ENCODE peak calls at places on chromosomes 5 and 9, in nine cellular contexts. J, I, G, E, Q, A, V, H and X are unnamed samples.

GRCh38 chr5:179345429-179346321 is at the start of gene ADAMTS2:
- DNase-seq in Q (no peak), G (peak; percentile 30), I (peak; percentile 73), A (no peak), J (no peak), V (peak; percentile 73), H (peak; percentile 57), E (peak; percentile 57), X (no peak)

GRCh38 chr9:3181049-3181953 is 337.4 kb upstream of the PUM3 start:
- DNase-seq in E (peak; percentile 32), I (no peak), J (peak; percentile 13), A (peak; percentile 8), G (peak; percentile 67), Q (peak; percentile 24), V (peak; percentile 84), H (no peak), X (no peak)

GRCh38 chr9:78552802-78553201 is 255.9 kb downstream of the PSAT1 start:
- DNase-seq in G (no peak), V (no peak), H (no peak), A (no peak), E (no peak), J (no peak), Q (no peak), I (no peak), X (no peak)

GRCh38 chr9:129496187-129497063 is 124.5 kb downstream of the C9orf50 start:
- DNase-seq in G (peak; percentile 95), A (peak; percentile 83), Q (peak; percentile 95), V (peak; percentile 98), H (peak; percentile 93), E (peak; percentile 94), J (peak; percentile 57), I (peak; percentile 93), X (peak; percentile 95)

GRCh38 chr9:36163049-36163839 is 5.9 kb upstream of the CCIN start:
- DNase-seq in A (no peak), E (no peak), H (no peak), G (peak; percentile 79), I (no peak), V (peak; percentile 98), J (no peak), Q (no peak), X (no peak)

GRCh38 chr5:110346893-110347358 is 379.5 kb downstream of the TMEM232 start:
- DNase-seq in I (no peak), Q (no peak), H (no peak), V (no peak), G (no peak), A (no peak), J (no peak), E (no peak), X (no peak)

GRCh38 chr9:6630502-6631206 is 14.9 kb downstream of the GLDC start:
- DNase-seq in V (no peak), G (no peak), J (no peak), I (peak; percentile 82), A (no peak), E (no peak), H (peak; percentile 59), Q (no peak), X (no peak)

GRCh38 chr9:124366476-124367220 is 48.6 kb downstream of the PSMB7 start:
- DNase-seq in I (no peak), V (no peak), A (no peak), Q (no peak), H (no peak), G (no peak), E (no peak), J (no peak), X (no peak)

GRCh38 chr5:93415819-93416218 is 165.2 kb downstream of the NR2F1-AS1 start:
- DNase-seq in A (no peak), J (no peak), E (no peak), Q (no peak), H (no peak), V (no peak), G (no peak), I (no peak), X (no peak)

GRCh38 chr9:128841704-128842492 is 12.3 kb upstream of the SPOUT1 start:
- DNase-seq in E (no peak), G (no peak), Q (no peak), I (peak; percentile 11), J (no peak), H (no peak), A (no peak), V (no peak), X (no peak)

GRCh38 chr9:128203842-128204551 is 818 bp downstream of the DNM1 start:
- DNase-seq in E (peak; percentile 48), V (peak; percentile 83), G (peak; percentile 73), J (no peak), A (no peak), Q (no peak), H (no peak), I (no peak), X (no peak)

GRCh38 chr5:31036407-31036806 is 157.1 kb upstream of the CDH6 start:
- DNase-seq in A (no peak), J (no peak), H (no peak), I (no peak), Q (no peak), G (no peak), V (no peak), E (no peak), X (no peak)

GRCh38 chr5:151424892-151425523 is 22.4 kb upstream of the SLC36A1 start:
- DNase-seq in J (no peak), E (no peak), G (no peak), H (no peak), I (no peak), A (no peak), Q (no peak), V (peak; percentile 26), X (no peak)

GRCh38 chr9:108634164-108634563 is 221.6 kb downstream of the ACTL7B start:
- DNase-seq in V (no peak), G (no peak), I (no peak), H (peak; percentile 69), E (no peak), Q (no peak), A (no peak), J (no peak), X (no peak)

GRCh38 chr5:75274486-75274885 is 37.8 kb upstream of the ANKRD31 start:
- DNase-seq in H (no peak), Q (no peak), J (no peak), V (no peak), A (no peak), I (no peak), G (no peak), E (no peak), X (no peak)

GRCh38 chr5:151780348-151780747 is 8.6 kb downstream of the G3BP1 start:
- DNase-seq in Q (no peak), H (no peak), G (no peak), J (no peak), E (no peak), V (peak; percentile 17), I (peak; percentile 40), A (no peak), X (no peak)

GRCh38 chr5:178196986-178197385 is 7.3 kb upstream of the HNRNPAB start:
- DNase-seq in V (no peak), Q (no peak), J (no peak), G (no peak), H (no peak), E (no peak), A (no peak), I (no peak), X (no peak)

GRCh38 chr5:17455937-17456336 is 42.1 kb upstream of the TAF11L2 start:
- DNase-seq in G (no peak), E (no peak), I (no peak), Q (no peak), A (no peak), H (no peak), V (no peak), J (no peak), X (no peak)
- H3K27ac ChIP-seq in G (no peak overlapping the region), E (no peak overlapping the region), I (no peak overlapping the region), Q (no peak overlapping the region), A (no peak overlapping the region), H (no peak overlapping the region), V (no peak overlapping the region), J (no peak overlapping the region), X (no peak overlapping the region)

DNA sequence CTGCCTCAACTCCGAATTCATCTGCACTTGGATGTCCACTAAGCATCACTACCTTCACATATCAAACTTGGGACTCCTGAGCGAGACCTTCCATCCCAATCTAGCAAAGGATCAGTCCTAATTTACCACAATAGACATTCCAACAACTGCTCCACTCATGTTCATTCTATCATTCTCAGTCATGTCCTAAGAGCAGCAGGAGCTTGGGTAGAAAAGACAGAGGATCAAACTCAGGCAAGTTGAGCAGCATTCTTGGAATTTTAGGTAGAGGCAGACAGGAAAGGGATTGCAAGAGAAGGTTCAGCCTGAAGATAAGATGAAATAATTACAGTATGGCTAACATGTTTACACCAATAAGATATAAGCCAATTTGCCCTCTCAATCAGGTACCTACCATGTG is 51.7 kb downstream of the AUH start:
- DNase-seq in H (no peak), G (no peak), Q (no peak), J (no peak), I (no peak), A (no peak), E (no peak), V (peak; percentile 47), X (no peak)
- H3K27ac ChIP-seq in H (no peak overlapping the region), G (no peak overlapping the region), Q (no peak overlapping the region), J (no peak overlapping the region), I (no peak overlapping the region), A (no peak overlapping the region), E (no peak overlapping the region), V (no peak overlapping the region), X (no peak overlapping the region)

GRCh38 chr5:60636001-60636400 is 64.0 kb downstream of the DEPDC1B start:
- DNase-seq in J (no peak), H (no peak), Q (no peak), V (no peak), A (no peak), E (no peak), I (no peak), G (no peak), X (no peak)

GRCh38 chr5:60638300-60638699 is 61.7 kb downstream of the DEPDC1B start:
- DNase-seq in H (no peak), I (no peak), V (no peak), E (no peak), G (no peak), Q (no peak), A (no peak), J (no peak), X (no peak)

GRCh38 chr5:60634054-60634453 is 65.9 kb downstream of the DEPDC1B start:
- DNase-seq in H (no peak), V (no peak), I (no peak), E (no peak), G (no peak), Q (no peak), J (no peak), A (no peak), X (no peak)

DNA sequence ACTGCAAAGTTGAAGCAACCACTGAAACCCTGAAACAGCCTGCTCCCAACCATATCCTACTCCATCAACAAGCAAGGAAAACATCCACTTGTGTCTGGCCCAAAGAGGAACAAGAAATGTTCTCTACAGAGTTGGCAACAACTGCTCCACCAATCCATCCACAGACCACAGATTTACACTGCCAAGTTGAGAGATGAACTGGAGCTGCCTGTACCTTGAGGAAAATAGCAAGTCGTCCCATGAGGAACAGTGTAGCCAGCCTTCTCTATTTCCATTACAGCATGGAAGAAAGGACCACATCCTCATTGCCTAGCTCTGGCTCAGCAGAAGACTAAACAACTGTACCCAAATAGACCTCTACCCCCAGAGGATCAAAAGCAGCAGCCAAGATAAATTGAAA is 60.4 kb downstream of the DEPDC1B start:
- DNase-seq in Q (no peak), E (no peak), V (no peak), I (no peak), G (no peak), H (no peak), A (no peak), J (no peak), X (no peak)
- H3K27ac ChIP-seq in Q (no peak overlapping the region), E (no peak overlapping the region), V (no peak overlapping the region), I (no peak overlapping the region), G (no peak overlapping the region), H (no peak overlapping the region), A (no peak overlapping the region), J (no peak overlapping the region), X (no peak overlapping the region)

GRCh38 chr9:119184265-119184936 is 184.8 kb downstream of the BRINP1 start:
- DNase-seq in V (no peak), A (no peak), H (no peak), I (no peak), Q (no peak), G (no peak), E (no peak), J (no peak), X (no peak)
- H3K27ac ChIP-seq in V (no peak overlapping the region), A (no peak overlapping the region), H (no peak overlapping the region), I (no peak overlapping the region), Q (no peak overlapping the region), G (peak overlapping the region; percentile 19), E (no peak overlapping the region), J (no peak overlapping the region), X (no peak overlapping the region)